ENCODE peak calls at places on chromosomes 13 and 19, in nine cellular contexts. M, L, C, N, B, T, K, Z and S are unnamed samples.

GRCh38 chr13:26660185-26660584 is 100.4 kb downstream of the GPR12 start:
- DNase-seq in M (no peak), L (no peak), C (no peak), N (no peak), B (no peak), T (no peak), K (no peak), Z (no peak), S (no peak)

GRCh38 chr19:50280983-50281382 is 48.2 kb downstream of the KCNC3 start:
- DNase-seq in M (no peak), L (no peak), C (no peak), N (no peak), B (no peak), T (no peak), K (no peak), Z (no peak), S (no peak)

GRCh38 chr19:1882089-1882785 is 3.1 kb downstream of the ABHD17A start:
- DNase-seq in M (peak), L (no peak), C (no peak), N (no peak), B (no peak), T (no peak), K (no peak), Z (no peak), S (no peak)

GRCh38 chr13:76991432-76991795 is 467 bp upstream of the CLN5 start:
- DNase-seq in M (peak), L (no peak), C (no peak), N (peak), B (no peak), T (no peak), K (no peak), Z (no peak), S (no peak)

GRCh38 chr13:107018285-107018684 is 450.3 kb upstream of the ARGLU1 start:
- DNase-seq in M (no peak), L (no peak), C (no peak), N (no peak), B (no peak), T (no peak), K (no peak), Z (no peak), S (no peak)

GRCh38 chr19:29263305-29264080 is 50.5 kb upstream of the UQCRFS1 start:
- DNase-seq in M (no peak), L (peak), C (peak), N (peak), B (peak), T (peak), K (no peak), Z (no peak), S (peak)

GRCh38 chr13:80901111-80902014 is 560.4 kb upstream of the SPRY2 start:
- DNase-seq in M (no peak), L (no peak), C (no peak), N (no peak), B (no peak), T (no peak), K (no peak), Z (no peak), S (no peak)

GRCh38 chr19:43532571-43532961 is 422 bp upstream of the ZNF575 start:
- DNase-seq in M (no peak), L (no peak), C (no peak), N (no peak), B (peak), T (no peak), K (peak), Z (peak), S (no peak)

GRCh38 chr19:46371371-46371901 is 24.5 kb downstream of the PPP5C start:
- DNase-seq in M (no peak), L (no peak), C (peak), N (no peak), B (no peak), T (no peak), K (no peak), Z (no peak), S (no peak)

GRCh38 chr13:83153833-83154232 is 728.4 kb downstream of the SLITRK1 start:
- DNase-seq in M (no peak), L (no peak), C (no peak), N (no peak), B (no peak), T (no peak), K (no peak), Z (no peak), S (no peak)

GRCh38 chr19:40737102-40737644 is 13.1 kb downstream of the ACTMAP start:
- DNase-seq in M (no peak), L (no peak), C (no peak), N (no peak), B (no peak), T (no peak), K (no peak), Z (no peak), S (no peak)